ENCODE peak calls at places on chromosomes 1 and 21, in six cellular contexts. E is endothelial cell, X is Caco-2, P is heart left ventricle, J is aorta, W is A549. G is an unnamed sample.

GRCh38 chr1:177812650-177813049 is 157.2 kb downstream of the SEC16B start:
- DNase-seq in E (no peak), J (no peak), X (no peak), P (no peak), W (no peak), G (no peak)

GRCh38 chr1:205240118-205240517 is 12.4 kb downstream of the TMCC2 start:
- DNase-seq in W (no peak), J (no peak), X (no peak), P (no peak), E (no peak), G (no peak)

GRCh38 chr1:223726380-223727001 is 14.2 kb downstream of the CAPN2 start:
- DNase-seq in P (peak), J (peak), X (no peak), W (peak), E (no peak), G (peak)

GRCh38 chr1:174364996-174365760 is 82.6 kb upstream of the GPR52 start:
- DNase-seq in P (no peak), J (no peak), X (no peak), E (no peak), W (no peak), G (no peak)

GRCh38 chr1:222171005-222171404 is 376.9 kb downstream of the HHIPL2 start:
- DNase-seq in X (peak), J (no peak), E (no peak), P (no peak), W (peak), G (peak)

GRCh38 chr1:62070384-62071011 is 124.2 kb upstream of the L1TD1 start:
- DNase-seq in E (peak), J (no peak), P (no peak), X (peak), W (no peak), G (peak)

GRCh38 chr1:22794691-22795090 is 84.1 kb downstream of the EPHB2 start:
- DNase-seq in J (no peak), E (no peak), P (no peak), X (no peak), W (no peak), G (no peak)

GRCh38 chr1:25676488-25676887 is 59.9 kb downstream of the MAN1C1 start:
- DNase-seq in X (no peak), J (peak), W (no peak), P (no peak), E (no peak), G (no peak)

GRCh38 chr1:63670164-63670563 is 77.0 kb downstream of the PGM1 start:
- DNase-seq in J (no peak), P (no peak), X (no peak), W (no peak), E (no peak), G (no peak)

GRCh38 chr21:39377444-39378050 is 28.7 kb upstream of the HMGN1 start:
- DNase-seq in W (no peak), E (no peak), J (no peak), P (no peak), X (no peak), G (peak)

GRCh38 chr21:32340863-32341848 is 42.5 kb downstream of the MRAP start:
- DNase-seq in E (no peak), P (no peak), W (no peak), X (no peak), J (no peak), G (no peak)

GRCh38 chr1:214327519-214327918 is 46.6 kb downstream of the SMYD2 start:
- DNase-seq in P (no peak), E (no peak), J (no peak), X (no peak), W (no peak), G (no peak)

GRCh38 chr21:42724226-42724920 is 71.0 kb downstream of the PDE9A start:
- DNase-seq in W (peak), X (peak), E (no peak), P (no peak), J (no peak), G (peak)

GRCh38 chr1:2106681-2107405 is 56.6 kb downstream of the PRKCZ start:
- DNase-seq in J (peak), W (no peak), P (peak), X (no peak), E (no peak), G (no peak)